ENCODE peak calls at places on chromosomes 11 and 22, in eight cellular contexts. One of them, this sample, is unnamed.
A peak's percentile ranks its signal among the peaks of the same experiment; 100 is the strongest.

GRCh38 chr11:14380125-14380936 is 21.3 kb upstream of the RRAS2 start:
- DNase-seq in RPMI8226: no peak
- DNase-seq in stimulated activated naive CD8-positive, alpha-beta T cell treated with anti-CD3 and anti-CD28 coated beads, Interleukin-15, amount 100 ng/mL, for 72 hours: no peak
- DNase-seq in fibroblast of the aortic adventitia: no peak
- DNase-seq in activated CD8-positive, alpha-beta memory T cell treated with anti-CD3 and anti-CD28 coated beads for 48 hours: no peak
- DNase-seq in iPS DF 19.7: no peak
- DNase-seq in RWPE1: no peak
- DNase-seq in NCI-H526: no peak
- DNase-seq in this sample: no peak

GRCh38 chr22:40602231-40602630 is 34.3 kb downstream of the MRTFA start:
- DNase-seq in RPMI8226: no peak
- DNase-seq in stimulated activated naive CD8-positive, alpha-beta T cell treated with anti-CD3 and anti-CD28 coated beads, Interleukin-15, amount 100 ng/mL, for 72 hours: no peak
- DNase-seq in fibroblast of the aortic adventitia: peak; percentile 62
- DNase-seq in activated CD8-positive, alpha-beta memory T cell treated with anti-CD3 and anti-CD28 coated beads for 48 hours: no peak
- DNase-seq in iPS DF 19.7: no peak
- DNase-seq in RWPE1: no peak
- DNase-seq in NCI-H526: no peak
- DNase-seq in this sample: no peak

GRCh38 chr11:94897330-94897768 is 76.0 kb downstream of the CWC15 start:
- DNase-seq in RPMI8226: peak; percentile 35
- DNase-seq in stimulated activated naive CD8-positive, alpha-beta T cell treated with anti-CD3 and anti-CD28 coated beads, Interleukin-15, amount 100 ng/mL, for 72 hours: peak; percentile 31
- DNase-seq in fibroblast of the aortic adventitia: peak; percentile 68
- DNase-seq in activated CD8-positive, alpha-beta memory T cell treated with anti-CD3 and anti-CD28 coated beads for 48 hours: no peak
- DNase-seq in iPS DF 19.7: no peak
- DNase-seq in RWPE1: peak; percentile 48
- DNase-seq in NCI-H526: peak; percentile 65
- DNase-seq in this sample: no peak

GRCh38 chr11:82315093-82315492 is 418.6 kb downstream of the FAM181B start:
- DNase-seq in RPMI8226: peak; percentile 44
- DNase-seq in stimulated activated naive CD8-positive, alpha-beta T cell treated with anti-CD3 and anti-CD28 coated beads, Interleukin-15, amount 100 ng/mL, for 72 hours: no peak
- DNase-seq in fibroblast of the aortic adventitia: no peak
- DNase-seq in activated CD8-positive, alpha-beta memory T cell treated with anti-CD3 and anti-CD28 coated beads for 48 hours: no peak
- DNase-seq in iPS DF 19.7: peak; percentile 23
- DNase-seq in RWPE1: peak; percentile 6
- DNase-seq in NCI-H526: peak; percentile 60
- DNase-seq in this sample: no peak

GRCh38 chr11:128904872-128905344 is 13.8 kb downstream of the KCNJ5 start:
- DNase-seq in RPMI8226: no peak
- DNase-seq in stimulated activated naive CD8-positive, alpha-beta T cell treated with anti-CD3 and anti-CD28 coated beads, Interleukin-15, amount 100 ng/mL, for 72 hours: no peak
- DNase-seq in fibroblast of the aortic adventitia: peak; percentile 40
- DNase-seq in activated CD8-positive, alpha-beta memory T cell treated with anti-CD3 and anti-CD28 coated beads for 48 hours: no peak
- DNase-seq in iPS DF 19.7: no peak
- DNase-seq in RWPE1: peak; percentile 39
- DNase-seq in NCI-H526: peak; percentile 99
- DNase-seq in this sample: no peak

GRCh38 chr22:43346521-43346929 is 3.4 kb upstream of the SCUBE1 start:
- DNase-seq in RPMI8226: peak; percentile 72
- DNase-seq in stimulated activated naive CD8-positive, alpha-beta T cell treated with anti-CD3 and anti-CD28 coated beads, Interleukin-15, amount 100 ng/mL, for 72 hours: peak; percentile 62
- DNase-seq in fibroblast of the aortic adventitia: peak; percentile 8
- DNase-seq in activated CD8-positive, alpha-beta memory T cell treated with anti-CD3 and anti-CD28 coated beads for 48 hours: peak; percentile 47
- DNase-seq in iPS DF 19.7: peak; percentile 30
- DNase-seq in RWPE1: peak; percentile 59
- DNase-seq in NCI-H526: peak; percentile 67
- DNase-seq in this sample: no peak

GRCh38 chr22:42794551-42795510 is 62.2 kb downstream of the ARFGAP3 start:
- DNase-seq in RPMI8226: no peak
- DNase-seq in stimulated activated naive CD8-positive, alpha-beta T cell treated with anti-CD3 and anti-CD28 coated beads, Interleukin-15, amount 100 ng/mL, for 72 hours: no peak
- DNase-seq in fibroblast of the aortic adventitia: no peak
- DNase-seq in activated CD8-positive, alpha-beta memory T cell treated with anti-CD3 and anti-CD28 coated beads for 48 hours: no peak
- DNase-seq in iPS DF 19.7: no peak
- DNase-seq in RWPE1: no peak
- DNase-seq in NCI-H526: no peak
- DNase-seq in this sample: peak; percentile 55

GRCh38 chr22:31891366-31892079 is 52.8 kb upstream of the YWHAH start:
- DNase-seq in RPMI8226: no peak
- DNase-seq in stimulated activated naive CD8-positive, alpha-beta T cell treated with anti-CD3 and anti-CD28 coated beads, Interleukin-15, amount 100 ng/mL, for 72 hours: no peak
- DNase-seq in fibroblast of the aortic adventitia: no peak
- DNase-seq in activated CD8-positive, alpha-beta memory T cell treated with anti-CD3 and anti-CD28 coated beads for 48 hours: no peak
- DNase-seq in iPS DF 19.7: no peak
- DNase-seq in RWPE1: no peak
- DNase-seq in NCI-H526: peak; percentile 14
- DNase-seq in this sample: no peak

GRCh38 chr22:46906326-46907045 is 144.0 kb downstream of the TBC1D22A start:
- DNase-seq in RPMI8226: no peak
- DNase-seq in stimulated activated naive CD8-positive, alpha-beta T cell treated with anti-CD3 and anti-CD28 coated beads, Interleukin-15, amount 100 ng/mL, for 72 hours: no peak
- DNase-seq in fibroblast of the aortic adventitia: no peak
- DNase-seq in activated CD8-positive, alpha-beta memory T cell treated with anti-CD3 and anti-CD28 coated beads for 48 hours: no peak
- DNase-seq in iPS DF 19.7: no peak
- DNase-seq in RWPE1: no peak
- DNase-seq in NCI-H526: no peak
- DNase-seq in this sample: no peak

GRCh38 chr11:107549253-107549953 is 16.1 kb downstream of the ALKBH8 start:
- DNase-seq in RPMI8226: peak; percentile 64
- DNase-seq in stimulated activated naive CD8-positive, alpha-beta T cell treated with anti-CD3 and anti-CD28 coated beads, Interleukin-15, amount 100 ng/mL, for 72 hours: peak; percentile 14
- DNase-seq in fibroblast of the aortic adventitia: peak; percentile 71
- DNase-seq in activated CD8-positive, alpha-beta memory T cell treated with anti-CD3 and anti-CD28 coated beads for 48 hours: no peak
- DNase-seq in iPS DF 19.7: no peak
- DNase-seq in RWPE1: peak; percentile 16
- DNase-seq in NCI-H526: peak; percentile 76
- DNase-seq in this sample: no peak

GRCh38 chr11:17991799-17992433 is 20.9 kb downstream of the SERGEF start:
- DNase-seq in RPMI8226: peak; percentile 47
- DNase-seq in stimulated activated naive CD8-positive, alpha-beta T cell treated with anti-CD3 and anti-CD28 coated beads, Interleukin-15, amount 100 ng/mL, for 72 hours: peak; percentile 27
- DNase-seq in fibroblast of the aortic adventitia: peak; percentile 72
- DNase-seq in activated CD8-positive, alpha-beta memory T cell treated with anti-CD3 and anti-CD28 coated beads for 48 hours: no peak
- DNase-seq in iPS DF 19.7: no peak
- DNase-seq in RWPE1: peak; percentile 48
- DNase-seq in NCI-H526: peak; percentile 79
- DNase-seq in this sample: no peak

GRCh38 chr22:37563153-37564081 is 3.1 kb downstream of the CDC42EP1 start:
- DNase-seq in RPMI8226: no peak
- DNase-seq in stimulated activated naive CD8-positive, alpha-beta T cell treated with anti-CD3 and anti-CD28 coated beads, Interleukin-15, amount 100 ng/mL, for 72 hours: no peak
- DNase-seq in fibroblast of the aortic adventitia: peak; percentile 94
- DNase-seq in activated CD8-positive, alpha-beta memory T cell treated with anti-CD3 and anti-CD28 coated beads for 48 hours: no peak
- DNase-seq in iPS DF 19.7: no peak
- DNase-seq in RWPE1: peak; percentile 82
- DNase-seq in NCI-H526: peak; percentile 87
- DNase-seq in this sample: peak; percentile 96

GRCh38 chr11:45182902-45183301 is 36.5 kb downstream of the PRDM11 start:
- DNase-seq in RPMI8226: peak; percentile 8
- DNase-seq in stimulated activated naive CD8-positive, alpha-beta T cell treated with anti-CD3 and anti-CD28 coated beads, Interleukin-15, amount 100 ng/mL, for 72 hours: no peak
- DNase-seq in fibroblast of the aortic adventitia: peak; percentile 30
- DNase-seq in activated CD8-positive, alpha-beta memory T cell treated with anti-CD3 and anti-CD28 coated beads for 48 hours: no peak
- DNase-seq in iPS DF 19.7: no peak
- DNase-seq in RWPE1: no peak
- DNase-seq in NCI-H526: peak; percentile 63
- DNase-seq in this sample: no peak

GRCh38 chr11:122209619-122210377 is 93.8 kb upstream of the BLID start:
- DNase-seq in RPMI8226: no peak
- DNase-seq in stimulated activated naive CD8-positive, alpha-beta T cell treated with anti-CD3 and anti-CD28 coated beads, Interleukin-15, amount 100 ng/mL, for 72 hours: no peak
- DNase-seq in fibroblast of the aortic adventitia: peak; percentile 98
- DNase-seq in activated CD8-positive, alpha-beta memory T cell treated with anti-CD3 and anti-CD28 coated beads for 48 hours: no peak
- DNase-seq in iPS DF 19.7: no peak
- DNase-seq in RWPE1: no peak
- DNase-seq in NCI-H526: no peak
- DNase-seq in this sample: peak; percentile 92

GRCh38 chr11:8810331-8811301 is 100.4 kb upstream of the AKIP1 start:
- DNase-seq in RPMI8226: peak; percentile 55
- DNase-seq in stimulated activated naive CD8-positive, alpha-beta T cell treated with anti-CD3 and anti-CD28 coated beads, Interleukin-15, amount 100 ng/mL, for 72 hours: no peak
- DNase-seq in fibroblast of the aortic adventitia: peak; percentile 85
- DNase-seq in activated CD8-positive, alpha-beta memory T cell treated with anti-CD3 and anti-CD28 coated beads for 48 hours: no peak
- DNase-seq in iPS DF 19.7: no peak
- DNase-seq in RWPE1: peak; percentile 85
- DNase-seq in NCI-H526: peak; percentile 93
- DNase-seq in this sample: peak; percentile 88

GRCh38 chr11:67056640-67057409 is at the start of gene RHOD:
- DNase-seq in RPMI8226: peak; percentile 66
- DNase-seq in stimulated activated naive CD8-positive, alpha-beta T cell treated with anti-CD3 and anti-CD28 coated beads, Interleukin-15, amount 100 ng/mL, for 72 hours: peak; percentile 39
- DNase-seq in fibroblast of the aortic adventitia: no peak
- DNase-seq in activated CD8-positive, alpha-beta memory T cell treated with anti-CD3 and anti-CD28 coated beads for 48 hours: no peak
- DNase-seq in iPS DF 19.7: no peak
- DNase-seq in RWPE1: peak; percentile 67
- DNase-seq in NCI-H526: peak; percentile 78
- DNase-seq in this sample: no peak

GRCh38 chr22:25069758-25070461 is 117.4 kb downstream of the KIAA1671 start:
- DNase-seq in RPMI8226: no peak
- DNase-seq in stimulated activated naive CD8-positive, alpha-beta T cell treated with anti-CD3 and anti-CD28 coated beads, Interleukin-15, amount 100 ng/mL, for 72 hours: peak; percentile 56
- DNase-seq in fibroblast of the aortic adventitia: peak; percentile 21
- DNase-seq in activated CD8-positive, alpha-beta memory T cell treated with anti-CD3 and anti-CD28 coated beads for 48 hours: no peak
- DNase-seq in iPS DF 19.7: no peak
- DNase-seq in RWPE1: no peak
- DNase-seq in NCI-H526: no peak
- DNase-seq in this sample: no peak

GRCh38 chr11:9396310-9396709 is 11.9 kb downstream of the IPO7 start:
- DNase-seq in RPMI8226: no peak
- DNase-seq in stimulated activated naive CD8-positive, alpha-beta T cell treated with anti-CD3 and anti-CD28 coated beads, Interleukin-15, amount 100 ng/mL, for 72 hours: no peak
- DNase-seq in fibroblast of the aortic adventitia: no peak
- DNase-seq in activated CD8-positive, alpha-beta memory T cell treated with anti-CD3 and anti-CD28 coated beads for 48 hours: no peak
- DNase-seq in iPS DF 19.7: no peak
- DNase-seq in RWPE1: no peak
- DNase-seq in NCI-H526: no peak
- DNase-seq in this sample: no peak

GRCh38 chr22:40525250-40525884 is 111.2 kb downstream of the MRTFA start:
- DNase-seq in RPMI8226: peak; percentile 56
- DNase-seq in stimulated activated naive CD8-positive, alpha-beta T cell treated with anti-CD3 and anti-CD28 coated beads, Interleukin-15, amount 100 ng/mL, for 72 hours: peak; percentile 67
- DNase-seq in fibroblast of the aortic adventitia: peak; percentile 57
- DNase-seq in activated CD8-positive, alpha-beta memory T cell treated with anti-CD3 and anti-CD28 coated beads for 48 hours: peak; percentile 31
- DNase-seq in iPS DF 19.7: no peak
- DNase-seq in RWPE1: no peak
- DNase-seq in NCI-H526: peak; percentile 24
- DNase-seq in this sample: no peak

GRCh38 chr11:36557991-36558390 is 9.8 kb upstream of the RAG1 start:
- DNase-seq in RPMI8226: no peak
- DNase-seq in stimulated activated naive CD8-positive, alpha-beta T cell treated with anti-CD3 and anti-CD28 coated beads, Interleukin-15, amount 100 ng/mL, for 72 hours: no peak
- DNase-seq in fibroblast of the aortic adventitia: no peak
- DNase-seq in activated CD8-positive, alpha-beta memory T cell treated with anti-CD3 and anti-CD28 coated beads for 48 hours: no peak
- DNase-seq in iPS DF 19.7: no peak
- DNase-seq in RWPE1: no peak
- DNase-seq in NCI-H526: no peak
- DNase-seq in this sample: no peak

GRCh38 chr11:94662065-94662779 is 95.1 kb downstream of the PIWIL4 start:
- DNase-seq in RPMI8226: no peak
- DNase-seq in stimulated activated naive CD8-positive, alpha-beta T cell treated with anti-CD3 and anti-CD28 coated beads, Interleukin-15, amount 100 ng/mL, for 72 hours: no peak
- DNase-seq in fibroblast of the aortic adventitia: no peak
- DNase-seq in activated CD8-positive, alpha-beta memory T cell treated with anti-CD3 and anti-CD28 coated beads for 48 hours: no peak
- DNase-seq in iPS DF 19.7: no peak
- DNase-seq in RWPE1: no peak
- DNase-seq in NCI-H526: no peak
- DNase-seq in this sample: no peak

GRCh38 chr11:58513747-58514367 is 6.0 kb upstream of the OR5B21 start:
- DNase-seq in RPMI8226: peak; percentile 59
- DNase-seq in stimulated activated naive CD8-positive, alpha-beta T cell treated with anti-CD3 and anti-CD28 coated beads, Interleukin-15, amount 100 ng/mL, for 72 hours: no peak
- DNase-seq in fibroblast of the aortic adventitia: peak; percentile 80
- DNase-seq in activated CD8-positive, alpha-beta memory T cell treated with anti-CD3 and anti-CD28 coated beads for 48 hours: no peak
- DNase-seq in iPS DF 19.7: peak; percentile 20
- DNase-seq in RWPE1: peak; percentile 64
- DNase-seq in NCI-H526: peak; percentile 76
- DNase-seq in this sample: no peak

GRCh38 chr11:9078113-9079041 is 13.0 kb downstream of the SCUBE2 start:
- DNase-seq in RPMI8226: no peak
- DNase-seq in stimulated activated naive CD8-positive, alpha-beta T cell treated with anti-CD3 and anti-CD28 coated beads, Interleukin-15, amount 100 ng/mL, for 72 hours: no peak
- DNase-seq in fibroblast of the aortic adventitia: no peak
- DNase-seq in activated CD8-positive, alpha-beta memory T cell treated with anti-CD3 and anti-CD28 coated beads for 48 hours: no peak
- DNase-seq in iPS DF 19.7: no peak
- DNase-seq in RWPE1: no peak
- DNase-seq in NCI-H526: no peak
- DNase-seq in this sample: no peak

GRCh38 chr22:20957118-20957690 is 9.9 kb upstream of the AIFM3 start:
- DNase-seq in RPMI8226: no peak
- DNase-seq in stimulated activated naive CD8-positive, alpha-beta T cell treated with anti-CD3 and anti-CD28 coated beads, Interleukin-15, amount 100 ng/mL, for 72 hours: no peak
- DNase-seq in fibroblast of the aortic adventitia: no peak
- DNase-seq in activated CD8-positive, alpha-beta memory T cell treated with anti-CD3 and anti-CD28 coated beads for 48 hours: no peak
- DNase-seq in iPS DF 19.7: no peak
- DNase-seq in RWPE1: no peak
- DNase-seq in NCI-H526: peak; percentile 45
- DNase-seq in this sample: no peak

GRCh38 chr11:112465433-112466024 is 204.9 kb upstream of the PLET1 start:
- DNase-seq in RPMI8226: no peak
- DNase-seq in stimulated activated naive CD8-positive, alpha-beta T cell treated with anti-CD3 and anti-CD28 coated beads, Interleukin-15, amount 100 ng/mL, for 72 hours: no peak
- DNase-seq in fibroblast of the aortic adventitia: no peak
- DNase-seq in activated CD8-positive, alpha-beta memory T cell treated with anti-CD3 and anti-CD28 coated beads for 48 hours: no peak
- DNase-seq in iPS DF 19.7: no peak
- DNase-seq in RWPE1: no peak
- DNase-seq in NCI-H526: peak; percentile 22
- DNase-seq in this sample: no peak

GRCh38 chr22:42562282-42562681 is 8.5 kb downstream of the SERHL2 start:
- DNase-seq in RPMI8226: no peak
- DNase-seq in stimulated activated naive CD8-positive, alpha-beta T cell treated with anti-CD3 and anti-CD28 coated beads, Interleukin-15, amount 100 ng/mL, for 72 hours: no peak
- DNase-seq in fibroblast of the aortic adventitia: no peak
- DNase-seq in activated CD8-positive, alpha-beta memory T cell treated with anti-CD3 and anti-CD28 coated beads for 48 hours: no peak
- DNase-seq in iPS DF 19.7: no peak
- DNase-seq in RWPE1: no peak
- DNase-seq in NCI-H526: no peak
- DNase-seq in this sample: no peak

GRCh38 chr11:86735462-86736302 is 63.3 kb upstream of the ME3 start:
- DNase-seq in RPMI8226: no peak
- DNase-seq in stimulated activated naive CD8-positive, alpha-beta T cell treated with anti-CD3 and anti-CD28 coated beads, Interleukin-15, amount 100 ng/mL, for 72 hours: no peak
- DNase-seq in fibroblast of the aortic adventitia: peak; percentile 87
- DNase-seq in activated CD8-positive, alpha-beta memory T cell treated with anti-CD3 and anti-CD28 coated beads for 48 hours: no peak
- DNase-seq in iPS DF 19.7: no peak
- DNase-seq in RWPE1: peak; percentile 22
- DNase-seq in NCI-H526: no peak
- DNase-seq in this sample: no peak

GRCh38 chr11:2257023-2257700 is 13.2 kb downstream of the ASCL2 start:
- DNase-seq in RPMI8226: no peak
- DNase-seq in stimulated activated naive CD8-positive, alpha-beta T cell treated with anti-CD3 and anti-CD28 coated beads, Interleukin-15, amount 100 ng/mL, for 72 hours: no peak
- DNase-seq in fibroblast of the aortic adventitia: no peak
- DNase-seq in activated CD8-positive, alpha-beta memory T cell treated with anti-CD3 and anti-CD28 coated beads for 48 hours: no peak
- DNase-seq in iPS DF 19.7: no peak
- DNase-seq in RWPE1: peak; percentile 69
- DNase-seq in NCI-H526: peak; percentile 98
- DNase-seq in this sample: no peak

GRCh38 chr11:115503886-115504278 is 333 bp downstream of the CADM1 start:
- DNase-seq in RPMI8226: no peak
- DNase-seq in stimulated activated naive CD8-positive, alpha-beta T cell treated with anti-CD3 and anti-CD28 coated beads, Interleukin-15, amount 100 ng/mL, for 72 hours: no peak
- DNase-seq in fibroblast of the aortic adventitia: no peak
- DNase-seq in activated CD8-positive, alpha-beta memory T cell treated with anti-CD3 and anti-CD28 coated beads for 48 hours: no peak
- DNase-seq in iPS DF 19.7: no peak
- DNase-seq in RWPE1: peak; percentile 14
- DNase-seq in NCI-H526: no peak
- DNase-seq in this sample: no peak

GRCh38 chr22:22693531-22693884 is 49.1 kb downstream of the GGTLC2 start:
- DNase-seq in RPMI8226: no peak
- DNase-seq in stimulated activated naive CD8-positive, alpha-beta T cell treated with anti-CD3 and anti-CD28 coated beads, Interleukin-15, amount 100 ng/mL, for 72 hours: no peak
- DNase-seq in fibroblast of the aortic adventitia: no peak
- DNase-seq in activated CD8-positive, alpha-beta memory T cell treated with anti-CD3 and anti-CD28 coated beads for 48 hours: no peak
- DNase-seq in iPS DF 19.7: no peak
- DNase-seq in RWPE1: no peak
- DNase-seq in NCI-H526: no peak
- DNase-seq in this sample: no peak

GRCh38 chr22:38230108-38230825 is 28.5 kb downstream of the MAFF start:
- DNase-seq in RPMI8226: no peak
- DNase-seq in stimulated activated naive CD8-positive, alpha-beta T cell treated with anti-CD3 and anti-CD28 coated beads, Interleukin-15, amount 100 ng/mL, for 72 hours: peak; percentile 47
- DNase-seq in fibroblast of the aortic adventitia: no peak
- DNase-seq in activated CD8-positive, alpha-beta memory T cell treated with anti-CD3 and anti-CD28 coated beads for 48 hours: no peak
- DNase-seq in iPS DF 19.7: no peak
- DNase-seq in RWPE1: no peak
- DNase-seq in NCI-H526: peak; percentile 41
- DNase-seq in this sample: no peak

GRCh38 chr11:19218216-19218615 is 16.4 kb upstream of the CSRP3 start:
- DNase-seq in RPMI8226: no peak
- DNase-seq in stimulated activated naive CD8-positive, alpha-beta T cell treated with anti-CD3 and anti-CD28 coated beads, Interleukin-15, amount 100 ng/mL, for 72 hours: no peak
- DNase-seq in fibroblast of the aortic adventitia: no peak
- DNase-seq in activated CD8-positive, alpha-beta memory T cell treated with anti-CD3 and anti-CD28 coated beads for 48 hours: no peak
- DNase-seq in iPS DF 19.7: no peak
- DNase-seq in RWPE1: no peak
- DNase-seq in NCI-H526: no peak
- DNase-seq in this sample: no peak

GRCh38 chr11:88552377-88553029 is 215.0 kb upstream of the CTSC start:
- DNase-seq in RPMI8226: peak; percentile 46
- DNase-seq in stimulated activated naive CD8-positive, alpha-beta T cell treated with anti-CD3 and anti-CD28 coated beads, Interleukin-15, amount 100 ng/mL, for 72 hours: peak; percentile 53
- DNase-seq in fibroblast of the aortic adventitia: peak; percentile 53
- DNase-seq in activated CD8-positive, alpha-beta memory T cell treated with anti-CD3 and anti-CD28 coated beads for 48 hours: no peak
- DNase-seq in iPS DF 19.7: peak; percentile 33
- DNase-seq in RWPE1: peak; percentile 34
- DNase-seq in NCI-H526: peak; percentile 76
- DNase-seq in this sample: no peak